ENCODE peak calls at places on chromosomes 13 and 19, in eight cellular contexts. G is tibial artery; T is CD4-positive, alpha-beta T cell; D is AG04450; C is Peyer's patch; I is thyroid gland; S is astrocyte of the cerebellum; M is pancreas. Y is an unnamed sample.

GRCh38 chr13:31023126-31023525 is 90.7 kb downstream of the TEX26 start:
- DNase-seq in D (no peak), T (no peak), G (no peak), S (no peak), I (no peak), C (no peak), M (no peak), Y (no peak)

GRCh38 chr19:58033741-58034475 is at the start of gene ZSCAN1:
- DNase-seq in S (no peak), D (no peak), T (no peak), C (peak; percentile 67), I (peak; percentile 99), M (peak; percentile 74), G (peak; percentile 42), Y (peak; percentile 98)

GRCh38 chr13:42354246-42355117 is 82.5 kb downstream of the AKAP11 start:
- DNase-seq in D (peak; percentile 20), S (peak; percentile 97), G (no peak), T (peak; percentile 47), C (no peak), I (no peak), M (no peak), Y (no peak)

GRCh38 chr13:97339019-97339988 is 94.7 kb upstream of the RAP2A start:
- DNase-seq in S (peak; percentile 80), I (no peak), C (no peak), D (peak; percentile 95), T (no peak), G (peak; percentile 44), M (no peak), Y (peak; percentile 94)

GRCh38 chr13:74135306-74136088 is 1.3 kb upstream of the KLF12 start:
- DNase-seq in S (no peak), G (peak; percentile 53), C (peak; percentile 77), I (peak; percentile 41), M (peak; percentile 57), T (peak; percentile 60), D (no peak), Y (peak; percentile 89)

GRCh38 chr19:426725-427445 is 17.9 kb upstream of the C2CD4C start:
- DNase-seq in I (no peak), T (no peak), G (no peak), C (no peak), M (no peak), S (no peak), D (no peak), Y (peak; percentile 35)

GRCh38 chr13:24011266-24011665 is 114.0 kb upstream of the C1QTNF9B start:
- DNase-seq in I (no peak), M (no peak), D (no peak), S (no peak), T (no peak), C (no peak), G (no peak), Y (no peak)

GRCh38 chr19:3499738-3500428 is 591 bp downstream of the DOHH start:
- DNase-seq in D (no peak), I (no peak), S (no peak), M (no peak), C (no peak), G (no peak), T (no peak), Y (peak; percentile 14)

GRCh38 chr13:25901460-25902376 is 150.1 kb downstream of the SHISA2 start:
- DNase-seq in M (no peak), S (peak; percentile 61), G (no peak), D (no peak), T (no peak), I (no peak), C (no peak), Y (peak; percentile 5)

GRCh38 chr19:41795031-41795461 is 1.3 kb upstream of the CEACAM3 start:
- DNase-seq in T (peak; percentile 48), G (peak; percentile 51), S (no peak), M (no peak), C (no peak), D (no peak), I (peak; percentile 51), Y (peak; percentile 65)

GRCh38 chr19:10450853-10451609 is 30.7 kb downstream of the PDE4A start:
- DNase-seq in I (no peak), M (no peak), T (no peak), G (no peak), S (no peak), C (peak; percentile 70), D (no peak), Y (no peak)

GRCh38 chr19:41575998-41576397 is at the start of gene CEACAM21:
- DNase-seq in C (no peak), D (no peak), G (peak; percentile 70), S (no peak), I (peak; percentile 21), T (peak; percentile 62), M (peak; percentile 38), Y (no peak)

GRCh38 chr13:21137696-21138095 is 38.7 kb downstream of the SKA3 start:
- DNase-seq in S (no peak), T (no peak), G (no peak), I (no peak), D (no peak), C (no peak), M (no peak), Y (peak; percentile 26)

GRCh38 chr19:10855879-10856522 is 7.8 kb downstream of the C19orf38 start:
- DNase-seq in C (no peak), M (no peak), G (no peak), S (no peak), D (no peak), T (no peak), I (no peak), Y (no peak)

GRCh38 chr13:92838786-92839185 is 387.8 kb upstream of the GPC6 start:
- DNase-seq in S (peak; percentile 91), G (no peak), C (no peak), M (no peak), I (no peak), T (no peak), D (peak; percentile 51), Y (peak; percentile 88)

GRCh38 chr19:4976412-4977298 is 7.7 kb downstream of the KDM4B start:
- DNase-seq in C (no peak), D (peak; percentile 91), T (no peak), M (peak; percentile 48), S (peak; percentile 87), G (peak; percentile 91), I (peak; percentile 95), Y (peak; percentile 96)
- TF ChIP-seq CTCF in C (no peak), D (peak; percentile 68), T (no peak), M (no peak), S (peak; percentile 65), G (peak; percentile 41), I (peak; percentile 59), Y (peak; percentile 64)

DNA sequence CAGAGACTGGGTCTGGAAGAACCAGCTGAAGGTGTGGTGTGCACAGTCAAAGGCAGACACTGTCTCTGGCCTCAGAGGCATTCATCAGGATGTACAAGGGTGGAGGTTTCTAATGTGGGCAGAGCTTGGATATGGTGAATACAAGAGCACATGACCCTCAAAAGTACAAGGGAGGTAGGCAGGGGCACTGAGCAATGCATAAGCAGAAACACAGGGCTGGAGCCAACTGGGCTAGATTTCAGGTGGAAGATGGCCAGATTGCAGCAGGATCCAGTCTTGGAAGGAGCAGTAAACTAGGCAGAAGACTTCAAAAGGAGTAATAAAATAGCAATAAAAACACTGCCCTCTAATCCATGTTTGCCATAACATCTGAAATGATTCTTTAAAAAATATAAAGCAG is 417.1 kb downstream of the OLFM4 start:
- DNase-seq in D (no peak), G (no peak), I (peak; percentile 17), M (no peak), T (no peak), C (no peak), S (no peak), Y (no peak)
- TF ChIP-seq CTCF in D (no peak), G (no peak), I (no peak), M (no peak), T (no peak), C (no peak), S (no peak), Y (no peak)

GRCh38 chr19:13860679-13861391 is 16.1 kb upstream of the NANOS3 start:
- DNase-seq in M (no peak), D (no peak), C (no peak), G (no peak), T (no peak), S (no peak), I (no peak), Y (no peak)

GRCh38 chr19:13861714-13862531 is 15.0 kb upstream of the NANOS3 start:
- DNase-seq in C (peak; percentile 96), G (peak; percentile 92), M (peak; percentile 91), D (peak; percentile 74), S (no peak), I (peak; percentile 94), T (peak; percentile 90), Y (peak; percentile 96)

GRCh38 chr19:13856530-13856929 is 20.4 kb upstream of the NANOS3 start:
- DNase-seq in I (no peak), G (no peak), S (no peak), T (no peak), M (no peak), D (no peak), C (no peak), Y (no peak)

GRCh38 chr19:13861392-13861713 is 15.6 kb upstream of the NANOS3 start:
- DNase-seq in S (no peak), G (no peak), D (no peak), M (no peak), T (no peak), I (no peak), C (no peak), Y (peak; percentile 56)

DNA sequence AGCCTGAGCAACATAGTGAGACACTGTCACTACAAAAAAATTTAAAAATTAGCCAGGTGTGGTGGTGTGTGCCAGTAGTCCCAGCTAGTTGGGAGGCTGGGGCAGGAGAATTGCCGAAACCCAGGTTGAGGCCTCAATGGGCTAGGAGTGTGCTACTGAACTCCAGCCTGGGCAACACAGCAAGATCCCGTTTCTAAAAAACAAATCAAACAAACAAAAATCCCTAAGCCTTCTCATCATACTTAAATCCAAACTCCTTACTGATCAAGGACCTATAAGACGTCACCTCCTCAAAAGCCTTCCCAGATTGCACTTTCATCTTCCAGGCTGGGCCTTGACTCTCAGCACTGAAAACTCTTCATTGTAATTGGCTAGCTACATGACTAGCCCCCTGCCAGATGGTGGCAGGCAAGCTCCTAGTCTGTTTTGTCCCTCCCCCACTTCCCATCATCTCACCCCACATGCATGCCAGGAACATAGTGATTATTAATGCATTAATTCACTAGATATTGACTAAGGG is 17.5 kb upstream of the NANOS3 start:
- DNase-seq in I (no peak), M (no peak), C (no peak), G (no peak), D (no peak), S (no peak), T (no peak), Y (peak; percentile 67)
- TF ChIP-seq CTCF in I (no peak), M (no peak), C (no peak), G (no peak), D (no peak), S (no peak), T (no peak), Y (no peak)

GRCh38 chr19:5352229-5352763 is 11.7 kb upstream of the PTPRS start:
- DNase-seq in S (no peak), G (no peak), M (no peak), C (no peak), I (no peak), D (no peak), T (no peak), Y (no peak)

GRCh38 chr19:5356428-5356827 is 15.8 kb upstream of the PTPRS start:
- DNase-seq in I (no peak), D (no peak), G (no peak), C (no peak), S (no peak), M (no peak), T (no peak), Y (no peak)

GRCh38 chr19:5355693-5356092 is 15.1 kb upstream of the PTPRS start:
- DNase-seq in C (no peak), M (no peak), D (no peak), S (no peak), T (no peak), I (no peak), G (no peak), Y (no peak)

GRCh38 chr19:5355076-5355475 is 14.5 kb upstream of the PTPRS start:
- DNase-seq in S (no peak), T (no peak), D (no peak), I (no peak), C (no peak), M (no peak), G (no peak), Y (no peak)

GRCh38 chr19:5354403-5354802 is 13.8 kb upstream of the PTPRS start:
- DNase-seq in G (no peak), S (no peak), T (no peak), C (no peak), I (no peak), M (no peak), D (no peak), Y (no peak)
- TF ChIP-seq CTCF in G (no peak), S (peak; percentile 41), T (no peak), C (no peak), I (no peak), M (no peak), D (peak; percentile 44), Y (peak; percentile 34)

Y was measured in foreskin fibroblast.